ENCODE peak calls at places on chromosomes 7 and 10, in seven cellular contexts. One of them, this sample, is unnamed.
A peak's percentile ranks its signal among the peaks of the same experiment; 100 is the strongest.

GRCh38 chr10:69456880-69457693 is 5.8 kb downstream of the TSPAN15 start:
- DNase-seq in Calu3: peak; percentile 24
- DNase-seq in brain microvascular endothelial cell: no peak
- DNase-seq in fibroblast of the aortic adventitia: no peak
- DNase-seq in AG09309: no peak
- DNase-seq in HFF-Myc: no peak
- DNase-seq in IMR-90: no peak
- DNase-seq in this sample: no peak

GRCh38 chr10:102776779-102777417 is 33.1 kb downstream of the WBP1L start:
- DNase-seq in AG09309: peak; percentile 85
- DNase-seq in HFF-Myc: peak; percentile 90
- DNase-seq in IMR-90: peak; percentile 98
- DNase-seq in brain microvascular endothelial cell: peak; percentile 99
- DNase-seq in Calu3: no peak
- DNase-seq in fibroblast of the aortic adventitia: peak; percentile 96
- DNase-seq in this sample: peak; percentile 99

GRCh38 chr7:85104432-85105205 is 82.2 kb downstream of the SEMA3D start:
- DNase-seq in IMR-90: peak; percentile 33
- DNase-seq in fibroblast of the aortic adventitia: peak; percentile 83
- DNase-seq in AG09309: peak; percentile 69
- DNase-seq in HFF-Myc: peak; percentile 39
- DNase-seq in Calu3: no peak
- DNase-seq in brain microvascular endothelial cell: no peak
- DNase-seq in this sample: no peak

GRCh38 chr7:5647816-5648215 is 133.6 kb downstream of the RNF216 start:
- DNase-seq in AG09309: no peak
- DNase-seq in brain microvascular endothelial cell: no peak
- DNase-seq in fibroblast of the aortic adventitia: no peak
- DNase-seq in Calu3: no peak
- DNase-seq in HFF-Myc: no peak
- DNase-seq in IMR-90: no peak
- DNase-seq in this sample: no peak

GRCh38 chr7:90715067-90715466 is 118.9 kb downstream of the CDK14 start:
- DNase-seq in IMR-90: no peak
- DNase-seq in Calu3: no peak
- DNase-seq in brain microvascular endothelial cell: no peak
- DNase-seq in fibroblast of the aortic adventitia: no peak
- DNase-seq in AG09309: no peak
- DNase-seq in HFF-Myc: no peak
- DNase-seq in this sample: no peak

GRCh38 chr10:27822286-27822685 is 76.7 kb upstream of the MKX start:
- DNase-seq in IMR-90: peak; percentile 58
- DNase-seq in brain microvascular endothelial cell: peak; percentile 50
- DNase-seq in HFF-Myc: peak; percentile 57
- DNase-seq in fibroblast of the aortic adventitia: peak; percentile 6
- DNase-seq in AG09309: peak; percentile 91
- DNase-seq in Calu3: no peak
- DNase-seq in this sample: peak; percentile 62

GRCh38 chr7:50721661-50722259 is 60.9 kb downstream of the GRB10 start:
- DNase-seq in HFF-Myc: no peak
- DNase-seq in brain microvascular endothelial cell: no peak
- DNase-seq in fibroblast of the aortic adventitia: no peak
- DNase-seq in AG09309: no peak
- DNase-seq in IMR-90: no peak
- DNase-seq in Calu3: no peak
- DNase-seq in this sample: no peak

GRCh38 chr10:126502481-126502880 is 114.2 kb upstream of the ADAM12 start:
- DNase-seq in HFF-Myc: no peak
- DNase-seq in AG09309: peak; percentile 7
- DNase-seq in brain microvascular endothelial cell: no peak
- DNase-seq in IMR-90: no peak
- DNase-seq in fibroblast of the aortic adventitia: peak; percentile 43
- DNase-seq in Calu3: no peak
- DNase-seq in this sample: no peak

GRCh38 chr10:114631678-114632417 is 26.2 kb downstream of the ABLIM1 start:
- DNase-seq in AG09309: no peak
- DNase-seq in brain microvascular endothelial cell: no peak
- DNase-seq in fibroblast of the aortic adventitia: no peak
- DNase-seq in HFF-Myc: no peak
- DNase-seq in IMR-90: no peak
- DNase-seq in Calu3: peak; percentile 39
- DNase-seq in this sample: no peak

GRCh38 chr10:128064615-128065580 is 61.3 kb downstream of the MKI67 start:
- DNase-seq in IMR-90: peak; percentile 49
- DNase-seq in AG09309: peak; percentile 64
- DNase-seq in HFF-Myc: no peak
- DNase-seq in brain microvascular endothelial cell: peak; percentile 57
- DNase-seq in fibroblast of the aortic adventitia: peak; percentile 31
- DNase-seq in Calu3: no peak
- DNase-seq in this sample: peak; percentile 84

GRCh38 chr10:119783665-119784027 is 57.8 kb downstream of the INPP5F start:
- DNase-seq in brain microvascular endothelial cell: no peak
- DNase-seq in fibroblast of the aortic adventitia: no peak
- DNase-seq in Calu3: no peak
- DNase-seq in HFF-Myc: no peak
- DNase-seq in AG09309: no peak
- DNase-seq in IMR-90: no peak
- DNase-seq in this sample: no peak

GRCh38 chr7:27164381-27165088 is 802 bp downstream of the HOXA9 start:
- DNase-seq in Calu3: no peak
- DNase-seq in fibroblast of the aortic adventitia: no peak
- DNase-seq in IMR-90: no peak
- DNase-seq in HFF-Myc: no peak
- DNase-seq in brain microvascular endothelial cell: no peak
- DNase-seq in AG09309: no peak
- DNase-seq in this sample: no peak

GRCh38 chr7:5711419-5711818 is 70.0 kb downstream of the RNF216 start:
- DNase-seq in HFF-Myc: no peak
- DNase-seq in IMR-90: no peak
- DNase-seq in Calu3: no peak
- DNase-seq in fibroblast of the aortic adventitia: no peak
- DNase-seq in AG09309: no peak
- DNase-seq in brain microvascular endothelial cell: no peak
- DNase-seq in this sample: no peak

GRCh38 chr7:716212-716611 is 10.3 kb upstream of the DNAAF5 start:
- DNase-seq in IMR-90: no peak
- DNase-seq in Calu3: no peak
- DNase-seq in fibroblast of the aortic adventitia: no peak
- DNase-seq in HFF-Myc: no peak
- DNase-seq in AG09309: no peak
- DNase-seq in brain microvascular endothelial cell: no peak
- DNase-seq in this sample: no peak

GRCh38 chr10:88066876-88067275 is 203.5 kb downstream of the PTEN start:
- DNase-seq in Calu3: no peak
- DNase-seq in IMR-90: no peak
- DNase-seq in fibroblast of the aortic adventitia: no peak
- DNase-seq in brain microvascular endothelial cell: no peak
- DNase-seq in AG09309: no peak
- DNase-seq in HFF-Myc: no peak
- DNase-seq in this sample: no peak

GRCh38 chr7:122301858-122302745 is 2.4 kb downstream of the FEZF1 start:
- DNase-seq in brain microvascular endothelial cell: no peak
- DNase-seq in fibroblast of the aortic adventitia: no peak
- DNase-seq in IMR-90: no peak
- DNase-seq in AG09309: no peak
- DNase-seq in Calu3: no peak
- DNase-seq in HFF-Myc: no peak
- DNase-seq in this sample: no peak

GRCh38 chr7:7221602-7222038 is 39.3 kb downstream of the C1GALT1 start:
- DNase-seq in fibroblast of the aortic adventitia: peak; percentile 92
- DNase-seq in AG09309: peak; percentile 49
- DNase-seq in IMR-90: peak; percentile 75
- DNase-seq in Calu3: peak; percentile 26
- DNase-seq in HFF-Myc: peak; percentile 43
- DNase-seq in brain microvascular endothelial cell: peak; percentile 50
- DNase-seq in this sample: no peak

GRCh38 chr7:26051021-26051420 is 101.0 kb upstream of the NFE2L3 start:
- DNase-seq in HFF-Myc: no peak
- DNase-seq in fibroblast of the aortic adventitia: no peak
- DNase-seq in brain microvascular endothelial cell: no peak
- DNase-seq in AG09309: no peak
- DNase-seq in Calu3: no peak
- DNase-seq in IMR-90: no peak
- DNase-seq in this sample: no peak

GRCh38 chr10:132281915-132282666 is 25.7 kb downstream of the STK32C start:
- DNase-seq in HFF-Myc: no peak
- DNase-seq in AG09309: no peak
- DNase-seq in Calu3: no peak
- DNase-seq in fibroblast of the aortic adventitia: no peak
- DNase-seq in IMR-90: no peak
- DNase-seq in brain microvascular endothelial cell: no peak
- DNase-seq in this sample: no peak

GRCh38 chr7:155815332-155816191 is 3.3 kb upstream of the SHH start:
- DNase-seq in IMR-90: peak; percentile 43
- DNase-seq in fibroblast of the aortic adventitia: peak; percentile 25
- DNase-seq in brain microvascular endothelial cell: peak; percentile 45
- DNase-seq in Calu3: peak; percentile 93
- DNase-seq in HFF-Myc: no peak
- DNase-seq in AG09309: no peak
- DNase-seq in this sample: no peak

GRCh38 chr7:68185641-68186040 is 1189.0 kb downstream of the TYW1 start:
- DNase-seq in IMR-90: no peak
- DNase-seq in Calu3: no peak
- DNase-seq in brain microvascular endothelial cell: no peak
- DNase-seq in fibroblast of the aortic adventitia: no peak
- DNase-seq in HFF-Myc: no peak
- DNase-seq in AG09309: no peak
- DNase-seq in this sample: no peak

GRCh38 chr7:2443491-2443890 is 32.7 kb downstream of the GRIFIN start:
- DNase-seq in Calu3: no peak
- DNase-seq in AG09309: no peak
- DNase-seq in fibroblast of the aortic adventitia: no peak
- DNase-seq in HFF-Myc: no peak
- DNase-seq in brain microvascular endothelial cell: no peak
- DNase-seq in IMR-90: no peak
- DNase-seq in this sample: no peak

GRCh38 chr10:3951993-3952392 is 167.0 kb upstream of the KLF6 start:
- DNase-seq in IMR-90: no peak
- DNase-seq in Calu3: no peak
- DNase-seq in HFF-Myc: no peak
- DNase-seq in brain microvascular endothelial cell: no peak
- DNase-seq in AG09309: no peak
- DNase-seq in fibroblast of the aortic adventitia: peak; percentile 28
- DNase-seq in this sample: no peak

DNA sequence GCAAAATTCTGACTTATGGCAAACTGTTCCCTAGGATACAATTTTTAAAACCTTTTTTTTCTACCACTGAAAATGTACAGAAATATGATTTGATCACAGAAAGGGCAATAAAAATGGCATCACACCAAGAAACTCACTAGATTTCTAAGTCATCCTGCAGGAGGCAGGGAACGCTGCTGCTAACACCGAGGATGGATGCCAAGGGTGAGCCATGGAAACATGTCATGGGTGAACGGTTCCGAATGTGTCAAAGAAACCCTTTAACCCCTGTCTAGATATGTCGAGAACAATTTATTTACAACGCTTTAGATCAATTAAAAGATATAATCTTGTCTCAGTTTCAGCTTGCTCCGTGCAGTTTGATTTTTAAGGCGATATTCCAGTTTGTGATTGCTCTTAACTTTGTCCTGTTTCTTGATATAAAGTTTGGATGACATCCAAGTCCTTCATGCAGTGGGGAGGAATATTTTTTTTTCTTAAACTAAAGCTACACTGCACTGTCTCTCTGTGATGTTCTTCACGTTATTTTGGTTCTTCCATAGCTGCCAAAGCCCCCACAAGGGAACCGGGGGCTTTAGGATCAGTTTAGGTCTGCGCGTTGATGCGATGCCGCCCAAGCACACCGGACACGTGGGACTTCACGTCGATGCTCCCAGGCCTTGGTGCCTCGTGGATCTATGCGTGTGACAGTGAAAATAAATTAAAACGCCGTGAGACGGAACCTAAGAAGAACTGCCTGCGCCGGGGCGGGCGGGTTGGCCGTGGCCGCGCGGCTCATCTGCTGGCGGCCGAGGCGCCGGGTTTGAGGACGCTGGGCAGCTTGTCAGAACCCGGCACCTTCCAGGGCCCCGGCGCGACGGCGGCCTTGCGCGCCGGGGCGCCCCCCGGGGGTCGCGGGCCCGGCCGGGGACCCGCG is 220.2 kb downstream of the PHTF2 start:
- DNase-seq in brain microvascular endothelial cell: peak; percentile 14
- DNase-seq in IMR-90: peak; percentile 43
- DNase-seq in AG09309: no peak
- DNase-seq in HFF-Myc: no peak
- DNase-seq in Calu3: peak; percentile 6
- DNase-seq in fibroblast of the aortic adventitia: peak; percentile 45
- DNase-seq in this sample: no peak
- TF ChIP-seq CTCF in brain microvascular endothelial cell: peak; percentile 44
- TF ChIP-seq CTCF in IMR-90: no peak
- TF ChIP-seq CTCF in AG09309: no peak
- TF ChIP-seq CTCF in HFF-Myc: no peak
- TF ChIP-seq CTCF in Calu3: no peak
- TF ChIP-seq CTCF in fibroblast of the aortic adventitia: peak; percentile 28
- TF ChIP-seq CTCF in this sample: peak; percentile 36

DNA sequence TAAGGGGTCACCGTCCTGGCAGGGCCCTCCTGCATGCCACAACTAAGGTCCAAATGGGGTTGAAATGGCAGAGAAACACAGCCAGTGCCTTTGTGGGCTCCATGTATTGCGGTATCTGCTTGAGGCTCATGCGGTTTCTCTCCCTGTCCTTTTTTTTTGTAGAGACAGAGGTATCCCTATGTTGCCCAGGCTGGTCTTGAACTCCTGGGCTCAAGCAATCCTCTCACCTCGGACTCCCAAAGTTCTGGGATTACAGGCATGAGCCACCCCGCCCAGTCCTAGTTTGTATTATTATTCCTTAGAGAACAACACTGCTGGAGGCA is 64.1 kb upstream of the WAPL start:
- DNase-seq in Calu3: no peak
- DNase-seq in IMR-90: no peak
- DNase-seq in brain microvascular endothelial cell: no peak
- DNase-seq in AG09309: no peak
- DNase-seq in fibroblast of the aortic adventitia: no peak
- DNase-seq in HFF-Myc: no peak
- DNase-seq in this sample: no peak
- TF ChIP-seq CTCF in Calu3: peak; percentile 11
- TF ChIP-seq CTCF in IMR-90: no peak
- TF ChIP-seq CTCF in brain microvascular endothelial cell: no peak
- TF ChIP-seq CTCF in AG09309: no peak
- TF ChIP-seq CTCF in fibroblast of the aortic adventitia: no peak
- TF ChIP-seq CTCF in HFF-Myc: no peak
- TF ChIP-seq CTCF in this sample: no peak

DNA sequence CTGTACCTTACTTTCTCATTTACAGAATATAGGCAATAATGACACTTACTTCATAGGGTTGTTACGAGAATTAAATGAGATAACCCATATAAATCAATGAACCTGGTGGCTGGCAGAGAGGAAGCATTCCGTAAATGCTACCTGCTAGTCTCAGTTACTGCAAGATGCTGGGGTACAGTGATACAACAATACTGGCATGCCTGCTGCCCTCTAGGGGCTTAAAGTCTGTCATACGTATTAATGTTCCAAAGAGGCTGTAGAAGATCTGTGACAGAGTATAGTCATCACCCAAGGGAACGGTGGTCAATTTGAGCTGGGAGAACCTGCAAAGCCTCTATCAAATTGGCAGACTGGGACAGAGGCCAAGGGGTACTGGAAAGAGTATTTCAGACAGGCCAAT is 421.5 kb downstream of the GPAM start:
- DNase-seq in fibroblast of the aortic adventitia: no peak
- DNase-seq in AG09309: no peak
- DNase-seq in Calu3: no peak
- DNase-seq in brain microvascular endothelial cell: no peak
- DNase-seq in IMR-90: no peak
- DNase-seq in HFF-Myc: no peak
- DNase-seq in this sample: no peak
- TF ChIP-seq CTCF in fibroblast of the aortic adventitia: no peak
- TF ChIP-seq CTCF in AG09309: no peak
- TF ChIP-seq CTCF in Calu3: no peak
- TF ChIP-seq CTCF in brain microvascular endothelial cell: no peak
- TF ChIP-seq CTCF in IMR-90: no peak
- TF ChIP-seq CTCF in HFF-Myc: no peak
- TF ChIP-seq CTCF in this sample: peak; percentile 11

GRCh38 chr7:150986099-150986512 is 4.7 kb upstream of the NOS3 start:
- DNase-seq in brain microvascular endothelial cell: peak; percentile 37
- DNase-seq in AG09309: no peak
- DNase-seq in IMR-90: peak; percentile 48
- DNase-seq in Calu3: peak; percentile 74
- DNase-seq in HFF-Myc: no peak
- DNase-seq in fibroblast of the aortic adventitia: peak; percentile 48
- DNase-seq in this sample: no peak
- TF ChIP-seq CTCF in brain microvascular endothelial cell: peak; percentile 89
- TF ChIP-seq CTCF in AG09309: peak; percentile 84
- TF ChIP-seq CTCF in IMR-90: peak; percentile 76
- TF ChIP-seq CTCF in Calu3: peak; percentile 59
- TF ChIP-seq CTCF in HFF-Myc: peak; percentile 87
- TF ChIP-seq CTCF in fibroblast of the aortic adventitia: peak; percentile 78
- TF ChIP-seq CTCF in this sample: peak; percentile 86

This sample was measured in retinal pigment epithelial cell.